ENCODE peak calls at places on chromosomes 2 and 18, in ten cellular contexts. S, H, R, L, J, Q, V, W, G and K are unnamed samples.

GRCh38 chr2:161839931-161840330 is 215.7 kb downstream of the SLC4A10 start:
- DNase-seq in G (no peak), J (no peak), S (no peak), R (no peak), Q (no peak), H (no peak), L (no peak), V (no peak), W (no peak), K (no peak)

GRCh38 chr18:36572135-36572856 is 256.5 kb downstream of the TPGS2 start:
- DNase-seq in H (no peak), W (peak; percentile 78), S (peak; percentile 8), G (peak; percentile 27), R (no peak), Q (peak; percentile 28), L (peak; percentile 45), J (peak; percentile 58), V (no peak), K (no peak)

GRCh38 chr18:11268691-11269686 is 119.6 kb upstream of the PIEZO2 start:
- DNase-seq in S (no peak), G (peak; percentile 35), V (no peak), Q (no peak), L (no peak), R (no peak), H (no peak), J (no peak), W (peak; percentile 69), K (no peak)

GRCh38 chr18:54957987-54958386 is 1.3 kb downstream of the CCDC68 start:
- DNase-seq in W (no peak), G (no peak), S (no peak), V (no peak), L (peak; percentile 88), R (no peak), Q (peak; percentile 27), J (peak; percentile 13), H (no peak), K (no peak)

GRCh38 chr18:51017140-51017874 is 12.7 kb upstream of the SMAD4 start:
- DNase-seq in W (no peak), Q (no peak), S (no peak), R (no peak), V (no peak), L (no peak), G (no peak), J (peak; percentile 30), H (no peak), K (no peak)

GRCh38 chr2:72927619-72928537 is 10.6 kb downstream of the EMX1 start:
- DNase-seq in R (no peak), H (no peak), L (no peak), J (no peak), G (no peak), W (no peak), S (no peak), V (peak; percentile 1), Q (peak; percentile 11), K (no peak)

GRCh38 chr2:95391641-95392310 is 10.7 kb upstream of the FAHD2A start:
- DNase-seq in S (no peak), G (no peak), W (no peak), J (no peak), L (no peak), R (no peak), Q (peak; percentile 85), V (no peak), H (no peak), K (no peak)

GRCh38 chr2:101403745-101404144 is 16.4 kb upstream of the CREG2 start:
- DNase-seq in H (no peak), W (peak; percentile 28), S (no peak), G (no peak), J (no peak), R (no peak), Q (no peak), L (no peak), V (no peak), K (no peak)

GRCh38 chr2:240232961-240233890 is 92.8 kb upstream of the OTOS start:
- DNase-seq in H (peak; percentile 24), W (peak; percentile 77), Q (peak; percentile 98), L (peak; percentile 84), G (peak; percentile 25), S (peak; percentile 88), R (peak; percentile 89), J (peak; percentile 78), V (peak; percentile 85), K (peak; percentile 37)

GRCh38 chr2:223165423-223166214 is 113.6 kb downstream of the KCNE4 start:
- DNase-seq in Q (no peak), H (no peak), G (no peak), W (no peak), R (no peak), S (no peak), V (no peak), J (no peak), L (no peak), K (no peak)

GRCh38 chr2:120678251-120678650 is 57.4 kb upstream of the GLI2 start:
- DNase-seq in H (peak; percentile 25), G (peak; percentile 32), L (no peak), Q (no peak), V (no peak), S (no peak), R (no peak), J (peak; percentile 42), W (peak; percentile 50), K (no peak)

GRCh38 chr2:9703085-9703641 is 72.4 kb upstream of the YWHAQ start:
- DNase-seq in V (no peak), L (peak; percentile 96), W (peak; percentile 84), H (peak; percentile 94), G (peak; percentile 83), J (peak; percentile 76), Q (no peak), S (peak; percentile 1), R (no peak), K (no peak)

GRCh38 chr2:25566694-25567093 is 106.7 kb downstream of the DTNB start:
- DNase-seq in J (peak; percentile 59), Q (peak; percentile 23), H (no peak), V (no peak), S (no peak), G (no peak), W (peak; percentile 35), R (peak; percentile 65), L (no peak), K (no peak)

GRCh38 chr18:26336572-26336971 is 110.3 kb downstream of the TAF4B start:
- DNase-seq in J (no peak), S (no peak), G (no peak), L (no peak), W (no peak), R (no peak), V (no peak), Q (no peak), H (no peak), K (no peak)

GRCh38 chr18:32714571-32715148 is 58.2 kb downstream of the KLHL14 start:
- DNase-seq in H (peak; percentile 14), J (peak; percentile 60), Q (peak; percentile 26), R (peak; percentile 42), V (no peak), L (peak; percentile 43), S (peak; percentile 28), W (peak; percentile 67), G (peak; percentile 8), K (no peak)
- TF ChIP-seq CTCF in H (peak; percentile 60), J (peak; percentile 68), Q (peak; percentile 59), R (peak; percentile 78), V (no peak), L (peak; percentile 72), S (peak; percentile 24), W (peak; percentile 88), G (peak; percentile 61), K (peak; percentile 44)

GRCh38 chr2:37985333-37985732 is 60.2 kb downstream of the RMDN2 start:
- DNase-seq in Q (no peak), G (peak; percentile 65), V (no peak), S (no peak), R (peak; percentile 12), L (peak; percentile 34), W (peak; percentile 85), H (no peak), J (peak; percentile 83), K (no peak)

GRCh38 chr2:37983719-37984118 is 58.6 kb downstream of the RMDN2 start:
- DNase-seq in S (no peak), G (no peak), W (no peak), Q (no peak), L (no peak), J (no peak), H (no peak), R (no peak), V (no peak), K (no peak)

GRCh38 chr2:37982847-37983246 is 57.8 kb downstream of the RMDN2 start:
- DNase-seq in J (no peak), W (no peak), R (no peak), Q (no peak), S (no peak), L (no peak), V (no peak), G (no peak), H (no peak), K (no peak)

GRCh38 chr2:37984176-37984575 is 59.1 kb downstream of the RMDN2 start:
- DNase-seq in R (no peak), L (no peak), V (no peak), S (no peak), G (no peak), J (no peak), W (peak; percentile 4), Q (no peak), H (no peak), K (no peak)

GRCh38 chr2:37984589-37984988 is 59.5 kb downstream of the RMDN2 start:
- DNase-seq in V (no peak), W (peak; percentile 69), R (no peak), L (peak; percentile 29), S (no peak), G (no peak), J (peak; percentile 16), H (no peak), Q (no peak), K (no peak)
- TF ChIP-seq CTCF in V (no peak), W (peak; percentile 35), R (no peak), L (peak; percentile 14), S (peak; percentile 30), G (peak; percentile 14), J (no peak), H (no peak), Q (no peak), K (no peak)

GRCh38 chr18:57209697-57210096 is 62.8 kb downstream of the BOD1L2 start:
- DNase-seq in L (no peak), J (no peak), Q (no peak), W (no peak), V (no peak), R (no peak), S (no peak), H (no peak), G (no peak), K (no peak)
- TF ChIP-seq CTCF in L (no peak), J (no peak), Q (no peak), W (no peak), V (no peak), R (no peak), S (no peak), H (no peak), G (no peak), K (no peak)

DNA sequence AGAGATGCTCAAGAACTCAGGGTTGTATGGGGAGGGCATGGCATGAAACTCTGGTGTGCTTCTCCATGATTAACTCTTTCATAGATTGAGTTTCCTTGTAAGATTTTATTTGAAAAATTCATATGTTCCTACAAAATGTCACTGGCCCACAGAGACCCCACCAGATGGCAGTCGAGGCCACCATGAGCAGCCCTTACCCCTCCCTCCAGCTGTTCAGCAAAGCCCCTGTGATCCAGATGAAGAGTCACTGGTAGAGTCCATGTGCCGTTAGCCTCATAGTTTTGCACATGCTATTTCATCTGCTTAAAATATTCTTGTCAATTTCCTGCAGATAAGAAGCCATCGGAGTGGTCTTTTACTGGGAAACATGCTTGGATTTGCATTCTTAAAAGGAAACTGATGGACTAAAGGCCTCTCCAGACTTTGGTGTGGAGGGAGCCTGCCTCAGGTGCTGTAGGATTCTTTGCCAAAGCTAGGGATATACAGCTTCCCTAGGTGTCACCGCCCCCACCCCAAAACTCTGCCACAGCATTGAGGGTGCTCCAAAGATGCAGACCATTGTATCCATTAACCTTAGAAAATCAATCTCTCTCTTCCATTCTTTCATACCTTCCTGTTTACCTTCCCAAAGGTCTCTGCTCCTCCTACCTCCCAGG is 18.8 kb downstream of the ZNF385B start:
- DNase-seq in G (no peak), S (no peak), L (peak; percentile 22), J (no peak), V (no peak), H (peak; percentile 12), W (peak; percentile 49), Q (no peak), R (peak; percentile 20), K (no peak)
- TF ChIP-seq CTCF in G (peak; percentile 44), S (peak; percentile 34), L (peak; percentile 49), J (peak; percentile 64), V (no peak), H (peak; percentile 50), W (peak; percentile 61), Q (no peak), R (no peak), K (no peak)